ENCODE peak calls at places on chromosomes 3 and 15, in eight cellular contexts. One of them, this sample, is unnamed. For H3K4me1, the result is how much of the 10 kb centered on the place peaks cover.

GRCh38 chr15:31587583-31587982 is 260.9 kb downstream of the KLF13 start:
- DNase-seq in breast epithelium: no peak
- DNase-seq in spleen: no peak
- DNase-seq in transverse colon: no peak
- DNase-seq in SK-N-SH: no peak
- DNase-seq in vagina: no peak
- DNase-seq in HepG2: no peak
- DNase-seq in GM23338: no peak
- DNase-seq in this sample: no peak

GRCh38 chr3:139110072-139110830 is 65.6 kb upstream of the PRR23C start:
- DNase-seq in breast epithelium: no peak
- DNase-seq in spleen: no peak
- DNase-seq in transverse colon: peak
- DNase-seq in SK-N-SH: no peak
- DNase-seq in vagina: peak
- DNase-seq in HepG2: no peak
- DNase-seq in GM23338: no peak
- DNase-seq in this sample: no peak

GRCh38 chr3:64405211-64405818 is 180.0 kb upstream of the PRICKLE2 start:
- DNase-seq in breast epithelium: no peak
- DNase-seq in spleen: no peak
- DNase-seq in transverse colon: no peak
- DNase-seq in SK-N-SH: no peak
- DNase-seq in vagina: no peak
- DNase-seq in HepG2: no peak
- DNase-seq in GM23338: no peak
- DNase-seq in this sample: no peak

GRCh38 chr15:25790003-25790660 is 73.0 kb downstream of the ATP10A start:
- DNase-seq in breast epithelium: no peak
- DNase-seq in spleen: no peak
- DNase-seq in transverse colon: peak
- DNase-seq in SK-N-SH: no peak
- DNase-seq in vagina: no peak
- DNase-seq in HepG2: no peak
- DNase-seq in GM23338: peak
- DNase-seq in this sample: peak

GRCh38 chr3:150975992-150976368 is 3.5 kb upstream of the CLRN1 start:
- DNase-seq in breast epithelium: no peak
- DNase-seq in spleen: no peak
- DNase-seq in transverse colon: no peak
- DNase-seq in SK-N-SH: no peak
- DNase-seq in vagina: no peak
- DNase-seq in HepG2: no peak
- DNase-seq in GM23338: peak
- DNase-seq in this sample: no peak

GRCh38 chr3:11558002-11558401 is 85.7 kb downstream of the VGLL4 start:
- DNase-seq in breast epithelium: peak
- DNase-seq in spleen: no peak
- DNase-seq in transverse colon: no peak
- DNase-seq in SK-N-SH: no peak
- DNase-seq in vagina: no peak
- DNase-seq in HepG2: no peak
- DNase-seq in GM23338: no peak
- DNase-seq in this sample: no peak

GRCh38 chr3:195763843-195764825 is 43.4 kb downstream of the MUC20 start:
- DNase-seq in breast epithelium: peak
- DNase-seq in spleen: peak
- DNase-seq in transverse colon: no peak
- DNase-seq in SK-N-SH: no peak
- DNase-seq in vagina: no peak
- DNase-seq in HepG2: no peak
- DNase-seq in GM23338: no peak
- DNase-seq in this sample: no peak

GRCh38 chr3:107085261-107085660 is 292.0 kb upstream of the CCDC54 start:
- DNase-seq in breast epithelium: no peak
- DNase-seq in spleen: no peak
- DNase-seq in transverse colon: no peak
- DNase-seq in SK-N-SH: no peak
- DNase-seq in vagina: no peak
- DNase-seq in HepG2: no peak
- DNase-seq in GM23338: no peak
- DNase-seq in this sample: no peak

GRCh38 chr3:14480207-14481017 is 59.7 kb downstream of the GRIP2 start:
- DNase-seq in breast epithelium: no peak
- DNase-seq in spleen: peak
- DNase-seq in transverse colon: no peak
- DNase-seq in SK-N-SH: peak
- DNase-seq in vagina: no peak
- DNase-seq in HepG2: no peak
- DNase-seq in GM23338: no peak
- DNase-seq in this sample: no peak

GRCh38 chr15:70617911-70618287 is 145.5 kb downstream of the UACA start:
- DNase-seq in breast epithelium: no peak
- DNase-seq in spleen: no peak
- DNase-seq in transverse colon: no peak
- DNase-seq in SK-N-SH: no peak
- DNase-seq in vagina: peak
- DNase-seq in HepG2: no peak
- DNase-seq in GM23338: no peak
- DNase-seq in this sample: no peak

GRCh38 chr15:98651581-98652220 is 3.4 kb downstream of the IGF1R start:
- DNase-seq in breast epithelium: no peak
- DNase-seq in spleen: no peak
- DNase-seq in transverse colon: no peak
- DNase-seq in SK-N-SH: no peak
- DNase-seq in vagina: no peak
- DNase-seq in HepG2: no peak
- DNase-seq in GM23338: no peak
- DNase-seq in this sample: no peak

GRCh38 chr15:88894819-88895767 is at the start of gene HAPLN3:
- DNase-seq in breast epithelium: no peak
- DNase-seq in spleen: no peak
- DNase-seq in transverse colon: peak
- DNase-seq in SK-N-SH: peak
- DNase-seq in vagina: no peak
- DNase-seq in HepG2: no peak
- DNase-seq in GM23338: peak
- DNase-seq in this sample: peak

GRCh38 chr15:91165850-91166249 is 65.8 kb downstream of the SV2B start:
- DNase-seq in breast epithelium: no peak
- DNase-seq in spleen: no peak
- DNase-seq in transverse colon: no peak
- DNase-seq in SK-N-SH: no peak
- DNase-seq in vagina: no peak
- DNase-seq in HepG2: no peak
- DNase-seq in GM23338: no peak
- DNase-seq in this sample: no peak

GRCh38 chr15:42048821-42049200 is 28.0 kb upstream of the PLA2G4E start:
- DNase-seq in breast epithelium: no peak
- DNase-seq in spleen: no peak
- DNase-seq in transverse colon: no peak
- DNase-seq in SK-N-SH: no peak
- DNase-seq in vagina: no peak
- DNase-seq in HepG2: no peak
- DNase-seq in GM23338: peak
- DNase-seq in this sample: no peak

GRCh38 chr3:194637541-194638400 is 4.6 kb upstream of the TMEM44 start:
- DNase-seq in breast epithelium: no peak
- DNase-seq in spleen: no peak
- DNase-seq in transverse colon: no peak
- DNase-seq in SK-N-SH: no peak
- DNase-seq in vagina: peak
- DNase-seq in HepG2: no peak
- DNase-seq in GM23338: no peak
- DNase-seq in this sample: no peak

GRCh38 chr3:76044601-76045600 is 259.6 kb upstream of the ZNF717 start:
- DNase-seq in breast epithelium: no peak
- DNase-seq in spleen: no peak
- DNase-seq in transverse colon: no peak
- DNase-seq in SK-N-SH: peak
- DNase-seq in vagina: no peak
- DNase-seq in HepG2: no peak
- DNase-seq in GM23338: peak
- DNase-seq in this sample: peak

GRCh38 chr3:178186666-178187065 is 349.6 kb upstream of the KCNMB2 start:
- DNase-seq in breast epithelium: no peak
- DNase-seq in spleen: no peak
- DNase-seq in transverse colon: no peak
- DNase-seq in SK-N-SH: no peak
- DNase-seq in vagina: no peak
- DNase-seq in HepG2: no peak
- DNase-seq in GM23338: no peak
- DNase-seq in this sample: no peak

GRCh38 chr15:64842099-64842940 is 605 bp downstream of the PLEKHO2 start:
- DNase-seq in breast epithelium: no peak
- DNase-seq in spleen: no peak
- DNase-seq in transverse colon: no peak
- DNase-seq in SK-N-SH: no peak
- DNase-seq in vagina: no peak
- DNase-seq in HepG2: no peak
- DNase-seq in GM23338: peak
- DNase-seq in this sample: no peak

GRCh38 chr15:66483131-66483566 is 14.4 kb downstream of the SNAPC5 start:
- DNase-seq in breast epithelium: no peak
- DNase-seq in spleen: no peak
- DNase-seq in transverse colon: no peak
- DNase-seq in SK-N-SH: no peak
- DNase-seq in vagina: no peak
- DNase-seq in HepG2: no peak
- DNase-seq in GM23338: no peak
- DNase-seq in this sample: no peak

GRCh38 chr3:157921767-157922166 is 184.5 kb downstream of the SHOX2 start:
- DNase-seq in breast epithelium: no peak
- DNase-seq in spleen: no peak
- DNase-seq in transverse colon: no peak
- DNase-seq in SK-N-SH: no peak
- DNase-seq in vagina: no peak
- DNase-seq in HepG2: no peak
- DNase-seq in GM23338: no peak
- DNase-seq in this sample: no peak

GRCh38 chr3:123941150-123941941 is 19.7 kb downstream of the CCDC14 start:
- DNase-seq in breast epithelium: no peak
- DNase-seq in spleen: no peak
- DNase-seq in transverse colon: no peak
- DNase-seq in SK-N-SH: no peak
- DNase-seq in vagina: no peak
- DNase-seq in HepG2: no peak
- DNase-seq in GM23338: no peak
- DNase-seq in this sample: no peak

GRCh38 chr15:33135355-33135781 is 59.1 kb downstream of the FMN1 start:
- DNase-seq in breast epithelium: no peak
- DNase-seq in spleen: no peak
- DNase-seq in transverse colon: no peak
- DNase-seq in SK-N-SH: no peak
- DNase-seq in vagina: no peak
- DNase-seq in HepG2: no peak
- DNase-seq in GM23338: no peak
- DNase-seq in this sample: no peak

GRCh38 chr3:5505163-5505562 is 317.7 kb downstream of the EDEM1 start:
- DNase-seq in breast epithelium: no peak
- DNase-seq in spleen: no peak
- DNase-seq in transverse colon: no peak
- DNase-seq in SK-N-SH: no peak
- DNase-seq in vagina: no peak
- DNase-seq in HepG2: no peak
- DNase-seq in GM23338: no peak
- DNase-seq in this sample: no peak

GRCh38 chr15:45641374-45641778 is 6.5 kb downstream of the SQOR start:
- DNase-seq in breast epithelium: no peak
- DNase-seq in spleen: no peak
- DNase-seq in transverse colon: peak
- DNase-seq in SK-N-SH: no peak
- DNase-seq in vagina: no peak
- DNase-seq in HepG2: peak
- DNase-seq in GM23338: no peak
- DNase-seq in this sample: peak
- H3K4me1 ChIP-seq in breast epithelium: under half
- H3K4me1 ChIP-seq in spleen: half or more
- H3K4me1 ChIP-seq in transverse colon: half or more
- H3K4me1 ChIP-seq in SK-N-SH: under half
- H3K4me1 ChIP-seq in vagina: half or more
- H3K4me1 ChIP-seq in HepG2: half or more
- H3K4me1 ChIP-seq in GM23338: under half
- H3K4me1 ChIP-seq in this sample: half or more

GRCh38 chr3:9379327-9379726 is 16.5 kb downstream of the THUMPD3 start:
- DNase-seq in breast epithelium: no peak
- DNase-seq in spleen: no peak
- DNase-seq in transverse colon: no peak
- DNase-seq in SK-N-SH: no peak
- DNase-seq in vagina: no peak
- DNase-seq in HepG2: no peak
- DNase-seq in GM23338: no peak
- DNase-seq in this sample: no peak

GRCh38 chr3:9377981-9378380 is 15.1 kb downstream of the THUMPD3 start:
- DNase-seq in breast epithelium: no peak
- DNase-seq in spleen: no peak
- DNase-seq in transverse colon: no peak
- DNase-seq in SK-N-SH: no peak
- DNase-seq in vagina: no peak
- DNase-seq in HepG2: no peak
- DNase-seq in GM23338: no peak
- DNase-seq in this sample: no peak

DNA sequence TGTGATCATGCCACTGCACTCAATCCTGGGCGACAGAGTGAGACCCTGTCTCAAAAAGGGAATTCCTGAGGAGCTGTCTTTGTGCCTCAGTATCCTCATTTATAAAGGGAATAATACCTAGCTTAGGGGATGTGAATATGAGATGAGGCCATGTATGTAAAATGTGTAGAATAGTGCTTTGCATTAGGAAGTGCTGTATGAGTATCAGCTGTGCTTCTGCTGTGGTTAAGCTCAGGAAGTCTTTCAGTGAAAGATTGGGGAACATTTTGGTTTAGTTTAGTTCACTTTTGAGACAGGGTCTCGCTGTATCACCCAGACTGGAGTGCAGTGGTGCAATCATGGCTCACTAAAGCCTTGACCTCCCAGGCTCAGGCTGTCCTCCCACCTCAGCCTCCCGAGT is 10.6 kb downstream of the THUMPD3 start:
- DNase-seq in breast epithelium: no peak
- DNase-seq in spleen: no peak
- DNase-seq in transverse colon: no peak
- DNase-seq in SK-N-SH: no peak
- DNase-seq in vagina: no peak
- DNase-seq in HepG2: no peak
- DNase-seq in GM23338: no peak
- DNase-seq in this sample: no peak
- TF ChIP-seq POLR2AphosphoS5 in breast epithelium: no peak
- TF ChIP-seq POLR2AphosphoS5 in spleen: no peak
- TF ChIP-seq POLR2AphosphoS5 in transverse colon: no peak
- TF ChIP-seq POLR2AphosphoS5 in SK-N-SH: no peak
- TF ChIP-seq POLR2AphosphoS5 in vagina: no peak
- TF ChIP-seq POLR2AphosphoS5 in HepG2: no peak
- TF ChIP-seq POLR2AphosphoS5 in GM23338: no peak
- TF ChIP-seq POLR2AphosphoS5 in this sample: no peak

GRCh38 chr3:101039285-101039684 is 46.1 kb upstream of the ABI3BP start:
- DNase-seq in breast epithelium: no peak
- DNase-seq in spleen: no peak
- DNase-seq in transverse colon: no peak
- DNase-seq in SK-N-SH: no peak
- DNase-seq in vagina: no peak
- DNase-seq in HepG2: no peak
- DNase-seq in GM23338: no peak
- DNase-seq in this sample: no peak
- H3K4me1 ChIP-seq in breast epithelium: under half
- H3K4me1 ChIP-seq in spleen: under half
- H3K4me1 ChIP-seq in transverse colon: under half
- H3K4me1 ChIP-seq in SK-N-SH: under half
- H3K4me1 ChIP-seq in vagina: under half
- H3K4me1 ChIP-seq in HepG2: under half
- H3K4me1 ChIP-seq in GM23338: under half
- H3K4me1 ChIP-seq in this sample: under half

GRCh38 chr3:110900583-110900982 is 171.0 kb upstream of the NECTIN3 start:
- DNase-seq in breast epithelium: no peak
- DNase-seq in spleen: no peak
- DNase-seq in transverse colon: no peak
- DNase-seq in SK-N-SH: no peak
- DNase-seq in vagina: no peak
- DNase-seq in HepG2: no peak
- DNase-seq in GM23338: no peak
- DNase-seq in this sample: no peak
- TF ChIP-seq POLR2AphosphoS5 in breast epithelium: no peak
- TF ChIP-seq POLR2AphosphoS5 in spleen: no peak
- TF ChIP-seq POLR2AphosphoS5 in transverse colon: no peak
- TF ChIP-seq POLR2AphosphoS5 in SK-N-SH: no peak
- TF ChIP-seq POLR2AphosphoS5 in vagina: no peak
- TF ChIP-seq POLR2AphosphoS5 in HepG2: no peak
- TF ChIP-seq POLR2AphosphoS5 in GM23338: no peak
- TF ChIP-seq POLR2AphosphoS5 in this sample: no peak